ENCODE peak calls at places on chromosome 21, in nine cellular contexts. B is stimulated activated CD4-positive, alpha-beta T cell treated with anti-CD3 and anti-CD28 coated beads, Interleukin-4, amount 100 ng/mL, for 24 hours; I is HTR-8/SVneo; Y is activated CD8-positive, alpha-beta T cell treated with anti-CD3 and anti-CD28 coated beads for 36 hours; P is T-cell; C is AG04450; Z is activated T-cell treated with anti-CD3 and anti-CD28 coated beads for 1 hour; H is Calu3; L is GM04504. F is an unnamed sample.

GRCh38 chr21:32867587-32867986 is 96.0 kb upstream of the PAXBP1 start:
- DNase-seq in H (peak; percentile 3), B (no peak), P (no peak), L (no peak), I (no peak), Y (no peak), Z (no peak), C (no peak), F (no peak)

GRCh38 chr21:34807881-34808568 is 139.2 kb downstream of the CLIC6 start:
- DNase-seq in H (peak; percentile 63), I (peak; percentile 45), B (peak; percentile 75), C (peak; percentile 82), P (peak; percentile 33), Z (peak; percentile 25), Y (peak; percentile 87), L (peak; percentile 93), F (peak; percentile 92)

GRCh38 chr21:15826147-15826780 is 96.5 kb downstream of the USP25 start:
- DNase-seq in C (no peak), Y (peak; percentile 31), H (peak; percentile 23), B (peak; percentile 22), I (peak; percentile 35), P (peak; percentile 2), L (no peak), Z (no peak), F (no peak)

GRCh38 chr21:45756029-45756428 is 112.5 kb downstream of the PCBP3 start:
- DNase-seq in Y (no peak), P (no peak), L (no peak), B (no peak), Z (no peak), C (no peak), H (no peak), I (no peak), F (no peak)

GRCh38 chr21:45016491-45017375 is 57.6 kb upstream of the ADARB1 start:
- DNase-seq in B (no peak), L (no peak), Y (no peak), P (no peak), I (no peak), H (no peak), Z (no peak), C (no peak), F (peak; percentile 14)

GRCh38 chr21:32757804-32758203 is 13.8 kb downstream of the PAXBP1 start:
- DNase-seq in Z (no peak), I (no peak), C (no peak), P (no peak), L (no peak), Y (no peak), H (no peak), B (no peak), F (no peak)

GRCh38 chr21:26842300-26842699 is 2.9 kb downstream of the ADAMTS1 start:
- DNase-seq in L (no peak), H (no peak), B (no peak), I (no peak), Y (no peak), P (no peak), C (no peak), Z (no peak), F (peak; percentile 56)

GRCh38 chr21:39637197-39637970 is 24.6 kb downstream of the B3GALT5 start:
- DNase-seq in Y (no peak), Z (no peak), H (no peak), C (no peak), P (no peak), B (no peak), I (no peak), L (no peak), F (no peak)

GRCh38 chr21:38802050-38803026 is 3.4 kb upstream of the ETS2 start:
- DNase-seq in Y (no peak), H (no peak), Z (no peak), L (no peak), B (no peak), C (no peak), P (no peak), I (no peak), F (no peak)

GRCh38 chr21:27683292-27683691 is 716.4 kb upstream of the ADAMTS5 start:
- DNase-seq in Y (no peak), L (no peak), B (no peak), I (no peak), C (no peak), Z (no peak), H (no peak), P (no peak), F (no peak)

GRCh38 chr21:44006656-44007055 is 5.5 kb upstream of the TRAPPC10 start:
- DNase-seq in H (no peak), I (no peak), L (no peak), Z (no peak), C (no peak), B (no peak), P (no peak), Y (no peak), F (no peak)

GRCh38 chr21:41894922-41895557 is 15.9 kb upstream of the PRDM15 start:
- DNase-seq in H (no peak), C (peak; percentile 56), I (peak; percentile 79), Y (no peak), P (no peak), L (peak; percentile 6), B (no peak), Z (no peak), F (no peak)